ENCODE peak calls at places on chromosome 10, in four cellular contexts. A is stimulated activated naive CD8-positive, alpha-beta T cell treated with anti-CD3 and anti-CD28 coated beads, Interleukin-15, Interleukin-2, amounts not matched to agents 100 U/mL and 50 U/mL, for 24 hours; U is Caki2; S is left ventricle myocardium superior. V is an unnamed sample.

GRCh38 chr10:69616358-69616757 is 13.7 kb upstream of the FAM241B start:
- DNase-seq in A (no peak), U (no peak), S (no peak), V (no peak)

GRCh38 chr10:112361951-112362770 is 11.8 kb upstream of the ACSL5 start:
- DNase-seq in A (no peak), U (no peak), S (peak), V (no peak)

GRCh38 chr10:84191106-84191505 is 3.2 kb upstream of the CDHR1 start:
- DNase-seq in A (no peak), U (no peak), S (no peak), V (no peak)

GRCh38 chr10:17276756-17277424 is 48.8 kb downstream of the VIM start:
- DNase-seq in A (no peak), U (no peak), S (no peak), V (no peak)

GRCh38 chr10:10804998-10805737 is 212.5 kb upstream of the CELF2 start:
- DNase-seq in A (no peak), U (peak), S (no peak), V (no peak)

GRCh38 chr10:88080213-88080612 is 216.8 kb downstream of the PTEN start:
- DNase-seq in A (no peak), U (peak), S (no peak), V (no peak)

GRCh38 chr10:28812384-28813372 is 135.4 kb downstream of the BAMBI start:
- DNase-seq in A (no peak), U (no peak), S (no peak), V (no peak)

GRCh38 chr10:115092555-115093285 is 445 bp upstream of the ATRNL1 start:
- DNase-seq in A (peak), U (peak), S (peak), V (peak)

GRCh38 chr10:100717166-100717565 is 28.2 kb upstream of the PAX2 start:
- DNase-seq in A (no peak), U (no peak), S (no peak), V (no peak)

GRCh38 chr10:123614888-123615287 is 51.3 kb upstream of the GPR26 start:
- DNase-seq in A (peak), U (peak), S (peak), V (no peak)

GRCh38 chr10:48634198-48634983 is 29.5 kb upstream of the ARHGAP22 start:
- DNase-seq in A (peak), U (no peak), S (peak), V (peak)

GRCh38 chr10:9302142-9302746 is 1247.8 kb downstream of the GATA3 start:
- DNase-seq in A (no peak), U (peak), S (no peak), V (no peak)

GRCh38 chr10:124091646-124092269 is 1.6 kb downstream of the CHST15 start:
- DNase-seq in A (no peak), U (peak), S (peak), V (no peak)

GRCh38 chr10:46282460-46283216 is 4.2 kb upstream of the ANTXRL start:
- DNase-seq in A (peak), U (peak), S (peak), V (peak)

GRCh38 chr10:29610876-29611647 is 23.7 kb downstream of the SVIL start:
- DNase-seq in A (no peak), U (peak), S (no peak), V (no peak)

GRCh38 chr10:126387931-126388911 is at the start of gene ADAM12:
- DNase-seq in A (no peak), U (peak), S (peak), V (no peak)

GRCh38 chr10:97915761-97916160 is 66.1 kb downstream of the GOLGA7B start:
- DNase-seq in A (no peak), U (no peak), S (no peak), V (no peak)

GRCh38 chr10:103739039-103739764 is 116.2 kb downstream of the SH3PXD2A start:
- DNase-seq in A (no peak), U (peak), S (no peak), V (no peak)